ENCODE peak calls at places on chromosomes 3 and 15, in four cellular contexts. A, P, E and T are unnamed samples.

GRCh38 chr15:23574742-23575141 is 9.3 kb downstream of the MKRN3 start:
- DNase-seq in E (no peak), A (no peak), P (no peak), T (no peak)

GRCh38 chr15:51727141-51727897 is 10.1 kb downstream of the LYSMD2 start:
- DNase-seq in E (no peak), P (peak; percentile 45), A (no peak), T (no peak)

GRCh38 chr3:50237133-50237651 is 1.2 kb downstream of the GNAI2 start:
- DNase-seq in P (no peak), A (peak; percentile 58), E (no peak), T (no peak)

GRCh38 chr15:93040288-93041158 is 48.5 kb downstream of the RGMA start:
- DNase-seq in E (no peak), A (no peak), P (no peak), T (no peak)

GRCh38 chr3:28290863-28291300 is 49.5 kb downstream of the CMC1 start:
- DNase-seq in A (no peak), E (no peak), P (no peak), T (no peak)

GRCh38 chr3:77825045-77825827 is 785.3 kb downstream of the ROBO2 start:
- DNase-seq in P (peak; percentile 90), E (peak; percentile 95), A (no peak), T (peak; percentile 90)

GRCh38 chr15:89758981-89759380 is 7.9 kb upstream of the MESP1 start:
- DNase-seq in P (no peak), E (no peak), A (no peak), T (no peak)

GRCh38 chr3:150348500-150348899 is 59.6 kb upstream of the TSC22D2 start:
- DNase-seq in A (no peak), P (peak; percentile 92), E (peak; percentile 84), T (no peak)

GRCh38 chr3:105285653-105286241 is 81.0 kb upstream of the ALCAM start:
- DNase-seq in P (no peak), A (no peak), E (no peak), T (no peak)

GRCh38 chr3:58647661-58648141 is 18.9 kb downstream of the FAM3D start:
- DNase-seq in A (no peak), E (no peak), P (no peak), T (no peak)

GRCh38 chr3:18847583-18848197 is 300.6 kb upstream of the KCNH8 start:
- DNase-seq in P (no peak), E (no peak), A (peak; percentile 59), T (no peak)

GRCh38 chr15:97652700-97653167 is 307.8 kb upstream of the ARRDC4 start:
- DNase-seq in P (no peak), E (no peak), A (no peak), T (no peak)

DNA sequence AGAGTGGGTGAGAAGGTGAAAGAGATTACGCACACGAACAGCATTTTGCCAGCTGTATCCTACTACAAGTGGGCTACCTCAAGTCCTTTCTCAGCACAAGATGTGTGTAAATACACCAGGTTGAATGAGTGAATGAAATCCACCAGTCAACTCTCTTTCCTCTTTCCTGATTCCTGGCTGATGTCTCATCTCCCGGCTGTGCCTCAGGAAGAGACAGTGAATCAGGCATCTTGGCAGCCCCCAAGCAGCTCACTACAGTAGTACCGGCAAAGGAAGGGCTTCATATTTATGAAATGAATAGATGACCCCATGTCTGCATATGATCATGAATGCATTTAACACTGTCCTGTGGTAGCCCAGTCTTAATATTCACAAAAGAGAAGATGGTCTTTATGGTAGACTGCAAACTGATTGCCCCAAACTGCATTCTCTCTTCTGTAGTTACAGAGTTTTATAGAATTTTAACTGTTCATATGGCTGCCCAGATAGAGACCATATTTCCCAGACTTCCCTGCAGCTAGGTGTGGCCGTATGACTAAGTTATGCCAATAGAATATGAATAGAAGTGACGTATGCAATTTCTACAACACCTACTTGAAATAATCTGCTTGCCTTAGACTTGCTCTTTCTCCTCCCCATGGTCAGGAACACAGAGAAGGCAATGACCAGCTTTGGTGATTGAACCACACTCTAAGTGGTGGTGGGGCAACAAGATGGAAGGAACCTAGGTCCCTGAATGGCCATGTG is 22.7 kb downstream of the MGLL start:
- DNase-seq in P (peak; percentile 88), E (peak; percentile 90), A (no peak), T (no peak)
- H3K4me3 ChIP-seq in P (no peak overlapping the region), E (no peak overlapping the region), A (no peak overlapping the region), T (no peak overlapping the region)

GRCh38 chr3:13671536-13672233 is 122.8 kb downstream of the FBLN2 start:
- DNase-seq in A (no peak), P (no peak), E (no peak), T (no peak)

GRCh38 chr3:13676618-13677017 is 127.7 kb downstream of the FBLN2 start:
- DNase-seq in A (no peak), E (no peak), P (no peak), T (no peak)

GRCh38 chr3:13674538-13675185 is 125.7 kb downstream of the FBLN2 start:
- DNase-seq in E (no peak), P (no peak), A (no peak), T (no peak)

GRCh38 chr3:13670292-13670691 is 121.4 kb downstream of the FBLN2 start:
- DNase-seq in E (no peak), P (no peak), A (no peak), T (no peak)

GRCh38 chr3:13673207-13673606 is 124.3 kb downstream of the FBLN2 start:
- DNase-seq in E (no peak), A (no peak), P (no peak), T (no peak)
- TF ChIP-seq CTCF in E (peak; percentile 36), A (peak; percentile 59), P (peak; percentile 56), T (peak; percentile 49)

DNA sequence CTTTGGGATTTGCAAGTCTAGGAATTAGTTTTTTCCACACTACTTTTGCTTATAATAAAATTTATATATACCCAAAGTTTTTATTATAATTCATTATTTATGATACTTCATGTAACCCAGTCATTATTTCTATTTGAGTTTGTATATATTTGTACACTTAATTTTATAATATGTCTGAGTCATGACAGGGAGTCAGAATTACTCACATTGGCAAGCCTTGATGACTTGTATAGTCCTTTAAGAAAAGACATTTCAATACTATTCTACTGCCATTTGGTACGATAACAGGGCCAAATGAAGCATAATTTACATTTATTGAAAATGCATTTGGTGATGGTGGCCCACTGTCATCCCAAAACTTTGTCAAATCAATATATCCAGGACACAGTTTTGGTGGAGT is 95.9 kb upstream of the UNC13C start:
- DNase-seq in E (no peak), P (no peak), A (no peak), T (no peak)
- H3K4me3 ChIP-seq in E (no peak overlapping the region), P (no peak overlapping the region), A (no peak overlapping the region), T (no peak overlapping the region)

DNA sequence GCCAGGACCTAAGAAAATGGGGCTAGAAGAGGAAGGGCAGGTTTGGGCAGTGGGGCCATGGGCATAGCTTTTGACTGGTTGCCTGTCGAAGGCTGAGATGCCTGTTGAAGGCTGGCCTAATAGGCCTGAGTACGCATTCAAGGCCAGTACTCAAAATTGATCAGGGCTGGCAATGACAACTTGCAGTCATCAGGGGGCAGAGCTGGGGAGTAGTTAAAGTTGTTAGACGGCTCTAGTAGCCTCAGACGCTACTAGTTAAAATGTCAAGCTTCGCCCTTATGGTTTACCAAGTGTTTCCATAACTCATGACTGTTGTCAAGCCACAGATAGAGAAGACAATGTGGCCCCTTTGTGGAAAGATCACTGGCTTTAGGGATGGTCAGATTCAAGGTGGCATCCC is 28.7 kb downstream of the SPG21 start:
- DNase-seq in P (no peak), A (no peak), E (no peak), T (no peak)
- TF ChIP-seq CTCF in P (peak; percentile 11), A (no peak), E (no peak), T (peak; percentile 6)

GRCh38 chr3:95227092-95227491 is 1164.2 kb downstream of the NSUN3 start:
- DNase-seq in A (no peak), P (no peak), E (no peak), T (no peak)

GRCh38 chr3:95226437-95226836 is 1163.6 kb downstream of the NSUN3 start:
- DNase-seq in P (no peak), A (no peak), E (no peak), T (no peak)

DNA sequence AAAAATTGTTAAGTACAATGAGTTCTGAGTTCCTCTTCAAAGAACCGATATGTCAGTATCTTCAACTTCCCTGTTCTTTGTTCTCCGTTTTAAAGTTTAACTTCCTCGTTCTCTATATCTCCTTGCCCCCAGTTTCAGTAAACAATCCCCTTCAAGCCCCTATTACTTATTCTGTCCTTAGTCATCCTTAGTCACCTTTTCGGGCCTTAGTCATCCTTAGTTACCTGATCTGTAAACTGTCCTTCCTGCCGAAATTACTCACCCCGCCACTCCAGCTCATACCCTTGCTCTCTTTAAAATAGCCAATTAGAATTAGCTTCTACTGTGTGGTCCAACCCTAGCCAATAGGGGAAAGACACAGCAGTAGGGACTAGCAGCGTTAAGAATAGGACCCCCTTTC is 1165.6 kb downstream of the NSUN3 start:
- DNase-seq in P (no peak), A (no peak), E (no peak), T (no peak)
- H3K4me3 ChIP-seq in P (no peak overlapping the region), A (no peak overlapping the region), E (no peak overlapping the region), T (no peak overlapping the region)

GRCh38 chr3:189307963-189308362 is 136.2 kb downstream of the TPRG1 start:
- DNase-seq in P (no peak), A (no peak), E (no peak), T (no peak)

GRCh38 chr3:189305412-189305811 is 133.6 kb downstream of the TPRG1 start:
- DNase-seq in A (no peak), P (no peak), E (peak; percentile 18), T (no peak)

GRCh38 chr3:189303584-189303983 is 131.8 kb downstream of the TPRG1 start:
- DNase-seq in P (no peak), A (no peak), E (no peak), T (no peak)

GRCh38 chr3:189301479-189301878 is 129.7 kb downstream of the TPRG1 start:
- DNase-seq in E (no peak), P (no peak), A (no peak), T (no peak)

DNA sequence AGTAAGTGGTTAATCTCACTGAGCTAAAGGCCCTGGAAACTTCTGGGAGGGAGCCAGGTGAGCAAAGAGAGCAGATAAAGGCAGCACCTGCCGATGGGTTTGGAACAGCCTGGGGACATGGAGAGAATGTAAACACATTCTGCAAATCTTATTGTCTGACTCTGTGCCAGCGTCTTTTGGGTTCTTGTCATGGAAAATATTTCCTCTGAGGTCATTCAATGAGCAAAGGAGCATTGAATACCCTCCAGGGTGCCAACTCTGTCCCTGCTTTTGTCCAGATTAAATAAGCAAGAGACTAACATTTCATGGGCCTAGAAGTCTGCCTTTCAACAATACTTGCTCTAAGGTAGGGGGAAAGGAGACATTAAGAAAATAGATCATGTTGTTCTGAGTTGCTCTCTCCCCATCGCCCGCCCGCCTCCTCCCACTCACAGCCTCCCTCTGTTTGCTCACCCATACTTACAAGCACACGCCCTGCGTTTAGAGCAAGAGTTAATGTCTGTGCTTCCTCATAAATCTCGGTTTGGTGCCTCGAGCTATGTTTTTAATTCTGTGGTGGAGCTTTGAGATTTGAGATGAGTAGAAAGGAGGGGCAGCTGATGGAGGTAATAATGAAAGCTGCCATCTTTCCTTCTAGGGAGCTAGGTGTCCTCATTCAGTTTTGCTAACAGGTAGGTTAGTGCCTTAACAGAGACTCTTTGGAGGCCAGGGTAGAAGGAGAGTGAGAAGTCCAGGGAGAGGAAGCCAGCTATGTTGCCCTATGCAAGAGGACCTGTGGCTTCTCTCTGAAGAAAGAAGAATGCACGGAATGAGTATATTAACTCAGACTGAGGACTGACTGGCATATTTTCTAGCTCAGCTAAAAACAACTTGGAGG is 132.9 kb downstream of the TPRG1 start:
- DNase-seq in P (no peak), A (no peak), E (peak; percentile 54), T (no peak)
- TF ChIP-seq CTCF in P (no peak), A (no peak), E (no peak), T (no peak)

GRCh38 chr3:120473389-120473788 is 22.6 kb upstream of the FSTL1 start:
- DNase-seq in A (no peak), E (no peak), P (no peak), T (no peak)
- H3K4me3 ChIP-seq in A (no peak overlapping the region), E (no peak overlapping the region), P (no peak overlapping the region), T (no peak overlapping the region)